ENCODE peak calls at places on chromosomes 16 and 17, in four cellular contexts. F, W, Q and J are unnamed samples.

GRCh38 chr16:67526149-67526732 is 2.4 kb upstream of the RIPOR1 start:
- DNase-seq in F (no peak), W (no peak), Q (no peak), J (no peak)

GRCh38 chr17:66695098-66695497 is 139.8 kb upstream of the CACNG5 start:
- DNase-seq in F (no peak), Q (no peak), W (no peak), J (no peak)

GRCh38 chr17:18270046-18270850 is 9.8 kb downstream of the MIEF2 start:
- DNase-seq in Q (no peak), W (no peak), F (no peak), J (no peak)

GRCh38 chr16:47254771-47255170 is 111.0 kb upstream of the NETO2 start:
- DNase-seq in F (no peak), Q (no peak), W (no peak), J (no peak)

GRCh38 chr16:64250866-64251265 is 871.0 kb downstream of the CDH11 start:
- DNase-seq in F (no peak), W (no peak), Q (peak), J (peak)

GRCh38 chr16:49859139-49859947 is 3.4 kb upstream of the ZNF423 start:
- DNase-seq in Q (no peak), F (peak), W (peak), J (peak)

GRCh38 chr17:62619413-62620155 is 7.9 kb upstream of the MRC2 start:
- DNase-seq in W (no peak), Q (no peak), F (no peak), J (no peak)

GRCh38 chr17:75547091-75547490 is 21.6 kb downstream of the LLGL2 start:
- DNase-seq in F (no peak), Q (no peak), W (no peak), J (no peak)

GRCh38 chr16:87000007-87000406 is 317.2 kb downstream of the C16orf95 start:
- DNase-seq in W (no peak), Q (no peak), F (no peak), J (no peak)

GRCh38 chr17:47197821-47198220 is 8.7 kb upstream of the CDC27 start:
- DNase-seq in W (no peak), F (no peak), Q (no peak), J (no peak)

GRCh38 chr16:15403392-15403995 is 7.9 kb downstream of the MPV17L start:
- DNase-seq in F (no peak), W (no peak), Q (peak), J (no peak)

GRCh38 chr17:43453331-43453812 is 30.4 kb upstream of the DHX8 start:
- DNase-seq in W (no peak), Q (no peak), F (peak), J (peak)

GRCh38 chr16:48113471-48113870 is 42.3 kb downstream of the ABCC12 start:
- DNase-seq in F (no peak), W (no peak), Q (no peak), J (no peak)

GRCh38 chr17:34615326-34615725 is 35.9 kb downstream of the TMEM132E start:
- DNase-seq in F (no peak), Q (no peak), W (no peak), J (no peak)

GRCh38 chr17:74344658-74345057 is 17.0 kb downstream of the BTBD17 start:
- DNase-seq in Q (no peak), F (no peak), W (no peak), J (no peak)

GRCh38 chr16:85082553-85083050 is 29.7 kb downstream of the CIBAR2 start:
- DNase-seq in F (no peak), Q (no peak), W (no peak), J (no peak)

GRCh38 chr17:33523577-33523981 is 230.5 kb upstream of the ASIC2 start:
- DNase-seq in F (no peak), W (no peak), Q (peak), J (no peak)

GRCh38 chr17:75262112-75262606 is 480 bp downstream of the MRPS7 start:
- DNase-seq in Q (no peak), W (no peak), F (no peak), J (no peak)

GRCh38 chr17:31733326-31733725 is 125.7 kb downstream of the COPRS start:
- DNase-seq in Q (no peak), F (no peak), W (no peak), J (no peak)

GRCh38 chr16:87203060-87203656 is 114.0 kb downstream of the C16orf95 start:
- DNase-seq in F (no peak), Q (peak), W (no peak), J (peak)

GRCh38 chr16:3780570-3780969 is 63.2 kb upstream of the TRAP1 start:
- DNase-seq in Q (peak), F (no peak), W (no peak), J (no peak)
- TF ChIP-seq CTCF in Q (no peak), F (no peak), W (no peak), J (no peak)

DNA sequence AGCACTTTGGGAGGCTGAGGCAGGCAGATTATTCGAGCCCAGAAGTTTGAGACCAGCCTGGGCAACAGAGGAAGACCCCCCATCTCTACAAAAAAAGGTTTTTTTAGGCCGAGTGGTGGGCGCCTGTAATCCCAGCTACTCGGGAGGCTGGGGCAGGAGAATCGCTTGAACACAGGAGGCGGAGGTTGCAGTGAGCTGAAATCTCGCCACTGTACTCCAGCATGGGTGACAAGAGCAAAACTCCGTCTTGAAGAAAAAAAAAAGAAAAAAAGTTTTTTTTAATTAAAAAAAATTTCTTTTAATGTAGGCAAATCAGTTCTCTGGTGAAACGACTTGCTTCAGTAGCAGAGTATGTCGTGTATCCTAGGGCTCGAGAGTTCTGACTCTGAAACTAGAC is 10.9 kb downstream of the HSD3B7 start:
- DNase-seq in W (no peak), F (no peak), Q (no peak), J (no peak)
- H3K4me3 ChIP-seq in W (no peak), F (no peak), Q (no peak), J (no peak)

GRCh38 chr17:39352986-39353385 is 48.4 kb downstream of the FBXL20 start:
- DNase-seq in Q (no peak), F (no peak), W (no peak), J (no peak)
- TF ChIP-seq CTCF in Q (no peak), F (no peak), W (no peak), J (no peak)

DNA sequence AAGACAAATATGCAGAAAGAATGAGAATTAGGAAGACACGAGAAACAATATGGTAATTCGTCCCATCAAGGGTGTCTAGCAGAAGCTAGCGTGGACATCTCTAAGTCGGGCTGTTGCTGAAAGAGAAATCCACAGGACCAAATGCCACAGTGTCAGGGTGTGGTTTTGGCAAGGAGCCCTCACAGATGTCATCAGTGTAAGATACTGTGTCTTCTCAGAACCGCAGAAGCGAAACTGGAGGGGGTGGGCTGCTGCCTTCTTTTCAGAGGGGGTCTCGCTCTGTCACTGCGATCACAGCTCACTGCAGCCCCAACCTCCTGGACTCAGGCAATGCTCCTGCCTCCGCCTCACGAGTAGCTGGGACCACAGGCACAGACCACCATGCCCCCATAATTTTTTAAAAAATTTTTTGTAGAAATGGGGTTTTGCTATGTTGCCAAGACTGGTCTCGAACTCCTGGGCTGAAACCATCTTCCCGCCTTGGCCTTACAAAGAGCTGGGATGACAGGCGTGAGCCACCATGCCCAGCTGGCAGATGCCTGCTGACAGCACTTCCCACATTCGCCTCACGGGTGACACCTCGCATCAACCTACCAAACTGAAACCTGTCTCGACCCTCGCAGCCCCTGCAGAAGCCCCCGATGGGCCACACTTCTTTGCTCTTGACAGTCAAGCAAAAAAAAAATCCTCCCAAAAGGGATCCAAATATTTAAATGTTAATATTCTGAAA is 26.2 kb downstream of the TRAP1 start:
- DNase-seq in Q (peak), F (peak), W (no peak), J (no peak)
- H3K4me3 ChIP-seq in Q (peak), F (peak), W (no peak), J (peak)

DNA sequence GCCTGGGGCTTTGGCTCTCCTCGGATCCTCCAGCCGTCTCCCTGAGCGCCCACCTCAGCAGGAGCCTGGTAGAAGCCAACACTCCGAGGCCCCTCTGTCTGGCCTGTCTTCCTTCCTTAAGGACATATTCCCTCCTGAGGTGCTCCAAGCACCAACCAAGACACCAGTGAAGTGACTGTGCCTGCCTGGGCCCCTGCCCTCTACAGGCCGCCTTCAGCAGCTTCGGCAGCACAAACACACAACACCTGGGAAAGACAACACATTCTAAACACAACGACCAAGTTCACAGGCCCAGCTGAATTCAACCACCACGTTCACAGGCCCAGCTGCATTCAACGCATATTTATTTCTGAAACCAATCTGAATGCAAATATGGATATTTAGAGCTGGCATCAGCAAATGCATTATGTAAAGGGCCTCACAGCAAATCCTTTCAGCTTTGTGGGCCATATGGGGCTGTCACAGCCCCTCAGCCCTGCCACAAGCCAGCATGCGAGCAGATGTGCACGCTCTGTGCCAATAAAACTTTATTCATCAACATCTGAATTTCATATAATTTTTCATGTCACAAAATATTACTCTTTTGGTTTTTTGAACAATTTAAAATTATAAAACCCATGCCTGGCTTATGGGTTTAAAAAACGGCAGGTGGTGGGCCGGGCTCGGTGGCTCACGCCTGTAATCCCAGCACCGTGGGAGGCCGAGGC is 12.2 kb downstream of the GALNS start:
- DNase-seq in F (no peak), W (no peak), Q (no peak), J (no peak)
- TF ChIP-seq CTCF in F (no peak), W (no peak), Q (no peak), J (no peak)

GRCh38 chr16:61818850-61819249 is 217.4 kb downstream of the CDH8 start:
- DNase-seq in W (no peak), Q (no peak), F (no peak), J (no peak)

GRCh38 chr16:61820398-61820797 is 215.8 kb downstream of the CDH8 start:
- DNase-seq in F (no peak), W (no peak), Q (no peak), J (no peak)

GRCh38 chr16:61820820-61821219 is 215.4 kb downstream of the CDH8 start:
- DNase-seq in W (no peak), Q (no peak), F (no peak), J (no peak)

GRCh38 chr16:61823326-61823725 is 212.9 kb downstream of the CDH8 start:
- DNase-seq in F (no peak), Q (no peak), W (no peak), J (no peak)
- H3K4me3 ChIP-seq in F (no peak), Q (no peak), W (no peak), J (no peak)

GRCh38 chr17:45311406-45311761 is 5.4 kb downstream of the MAP3K14 start:
- DNase-seq in Q (no peak), F (no peak), W (no peak), J (no peak)
- TF ChIP-seq CTCF in Q (peak), F (no peak), W (no peak), J (no peak)

GRCh38 chr16:25299792-25300590 is 42.3 kb upstream of the ZKSCAN2 start:
- DNase-seq in F (no peak), W (no peak), Q (no peak), J (no peak)
- H3K4me3 ChIP-seq in F (no peak), W (no peak), Q (no peak), J (no peak)

GRCh38 chr17:27569257-27569722 is 61.7 kb upstream of the LGALS9 start:
- DNase-seq in Q (no peak), F (no peak), W (no peak), J (no peak)
- TF ChIP-seq CTCF in Q (peak), F (no peak), W (no peak), J (peak)